ENCODE peak calls at places on chromosomes 5 and 9, in seven cellular contexts. Y is GM19239; G is GM06990; Z is activated CD8-positive, alpha-beta memory T cell treated with anti-CD3 and anti-CD28 coated beads, Interleukin-2, amount 50 U/mL, for 4 hours; T is EL; X is midbrain; B is glomerular endothelial cell. D is an unnamed sample.
A peak's percentile ranks its signal among the peaks of the same experiment; 100 is the strongest.

GRCh38 chr5:81187885-81188284 is 45.2 kb upstream of the CKMT2 start:
- DNase-seq in B (no peak), T (no peak), Y (no peak), X (no peak), Z (no peak), G (peak; percentile 26), D (no peak)

GRCh38 chr9:13554626-13555025 is 275.1 kb upstream of the MPDZ start:
- DNase-seq in B (no peak), G (no peak), X (no peak), Y (no peak), T (no peak), Z (no peak), D (no peak)

GRCh38 chr9:113895526-113895925 is 19.4 kb downstream of the ZNF618 start:
- DNase-seq in T (peak; percentile 28), Z (no peak), X (no peak), B (no peak), Y (no peak), G (no peak), D (no peak)

GRCh38 chr5:143435207-143435657 is 31.7 kb upstream of the NR3C1 start:
- DNase-seq in G (peak; percentile 82), T (peak; percentile 6), Y (peak; percentile 72), X (peak; percentile 36), Z (peak; percentile 19), B (no peak), D (no peak)

GRCh38 chr9:82124090-82124489 is 135.5 kb downstream of the SPATA31D1 start:
- DNase-seq in Y (no peak), T (peak; percentile 84), Z (no peak), X (no peak), G (no peak), B (no peak), D (no peak)

GRCh38 chr5:77843570-77844407 is 67.7 kb upstream of the TBCA start:
- DNase-seq in B (no peak), Z (no peak), T (no peak), X (peak; percentile 69), Y (no peak), G (no peak), D (no peak)

GRCh38 chr9:121557581-121558422 is 58.2 kb upstream of the GGTA1 start:
- DNase-seq in T (peak; percentile 96), B (peak; percentile 72), X (peak; percentile 24), G (peak; percentile 34), Y (no peak), Z (no peak), D (peak; percentile 60)

GRCh38 chr9:122742003-122742402 is at the start of gene OR1L6:
- DNase-seq in Z (no peak), Y (no peak), X (no peak), T (no peak), B (no peak), G (no peak), D (no peak)

GRCh38 chr5:88661870-88662207 is 221.1 kb downstream of the MEF2C start:
- DNase-seq in Y (no peak), G (no peak), X (no peak), Z (no peak), B (no peak), T (no peak), D (no peak)

GRCh38 chr9:14014209-14014608 is 299.7 kb downstream of the NFIB start:
- DNase-seq in Z (no peak), X (no peak), B (no peak), Y (no peak), G (no peak), T (no peak), D (no peak)

GRCh38 chr5:56858777-56859442 is 43.6 kb downstream of the MAP3K1 start:
- DNase-seq in G (no peak), Y (no peak), X (no peak), B (no peak), Z (no peak), T (no peak), D (no peak)